ENCODE peak calls at places on chromosomes 5 and 9, in nine cellular contexts. R is CD4-positive, CD25-positive, alpha-beta regulatory T cell; O is tibial nerve; C is WERI-Rb-1; I is PC-9; A is K562; V is upper lobe of left lung; J is adrenal gland; M is neuronal stem cell. H is an unnamed sample.

GRCh38 chr5:176578391-176578808 is 29.3 kb downstream of the CDHR2 start:
- DNase-seq in R (peak; percentile 59), V (peak; percentile 71), I (peak; percentile 86), A (peak; percentile 80), M (peak; percentile 38), O (no peak), C (peak; percentile 92), J (peak; percentile 48), H (peak; percentile 84)

GRCh38 chr5:149264432-149265069 is 7.1 kb upstream of the AFAP1L1 start:
- DNase-seq in M (peak; percentile 23), V (peak; percentile 34), O (no peak), C (peak; percentile 59), J (no peak), A (peak; percentile 42), R (peak; percentile 71), I (peak; percentile 81), H (no peak)

GRCh38 chr5:82865625-82866024 is 211.6 kb downstream of the TMEM167A start:
- DNase-seq in I (no peak), C (no peak), V (no peak), R (no peak), M (no peak), O (no peak), A (no peak), J (no peak), H (no peak)

GRCh38 chr9:94870793-94871558 is 144.5 kb downstream of the AOPEP start:
- DNase-seq in O (no peak), C (no peak), R (peak; percentile 74), V (no peak), I (peak; percentile 91), A (no peak), M (no peak), J (no peak), H (no peak)

GRCh38 chr5:135386096-135386495 is 12.9 kb downstream of the MACROH2A1 start:
- DNase-seq in M (no peak), O (no peak), I (no peak), A (no peak), V (peak; percentile 49), J (no peak), R (no peak), C (no peak), H (no peak)

GRCh38 chr5:66436721-66437120 is 159.5 kb upstream of the MAST4 start:
- DNase-seq in R (peak; percentile 1), I (peak; percentile 2), M (no peak), C (peak; percentile 20), V (no peak), A (peak; percentile 16), O (no peak), J (no peak), H (no peak)

GRCh38 chr5:50663636-50664035 is 2.8 kb upstream of the PARP8 start:
- DNase-seq in C (no peak), I (no peak), O (no peak), M (no peak), A (no peak), J (peak; percentile 32), R (no peak), V (peak; percentile 76), H (no peak)

GRCh38 chr9:99140685-99141314 is 35.9 kb downstream of the TGFBR1 start:
- DNase-seq in A (peak; percentile 64), C (peak; percentile 59), J (peak; percentile 38), I (peak; percentile 34), O (no peak), R (peak; percentile 58), V (peak; percentile 39), M (peak; percentile 41), H (no peak)

GRCh38 chr9:128104171-128104618 is 23.3 kb downstream of the PTGES2 start:
- DNase-seq in J (peak; percentile 65), C (no peak), M (no peak), R (no peak), O (no peak), I (no peak), A (no peak), V (no peak), H (no peak)

GRCh38 chr9:82223442-82223841 is 234.9 kb downstream of the SPATA31D1 start:
- DNase-seq in V (no peak), O (no peak), C (no peak), I (no peak), A (no peak), R (no peak), M (no peak), J (no peak), H (no peak)

GRCh38 chr5:177043114-177043513 is 20.6 kb downstream of the ZNF346 start:
- DNase-seq in J (no peak), V (no peak), I (no peak), C (no peak), A (no peak), M (no peak), R (no peak), O (no peak), H (no peak)

GRCh38 chr5:153321478-153321877 is 169.0 kb upstream of the GRIA1 start:
- DNase-seq in A (no peak), V (no peak), R (no peak), O (no peak), M (no peak), J (no peak), C (no peak), I (no peak), H (no peak)

GRCh38 chr5:181191526-181192336 is 13.3 kb downstream of the TRIM7 start:
- DNase-seq in I (peak; percentile 97), R (peak; percentile 95), C (peak; percentile 85), A (peak; percentile 90), O (peak; percentile 93), M (peak; percentile 98), J (peak; percentile 93), V (peak; percentile 96), H (peak; percentile 96)

DNA sequence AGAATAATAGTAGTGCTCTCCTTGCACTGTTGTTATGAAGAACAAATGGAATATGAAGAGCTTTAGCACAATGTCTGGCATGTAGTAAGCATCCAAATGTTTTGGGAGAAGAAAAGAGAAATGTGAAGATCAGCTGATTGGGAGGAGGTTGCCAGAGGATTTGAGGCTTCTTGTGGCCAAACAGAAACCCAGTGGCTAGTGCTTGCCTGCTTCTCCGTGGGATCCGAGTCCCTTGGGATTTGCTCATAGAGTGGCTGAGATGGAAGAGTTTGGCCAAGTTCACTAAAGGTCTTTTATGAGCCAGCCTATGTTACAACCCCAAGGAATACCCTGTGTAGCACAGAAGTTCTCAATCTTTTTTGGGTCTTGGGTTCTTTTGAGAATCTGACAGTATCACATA is 86.0 kb downstream of the ANGPTL2 start:
- DNase-seq in M (no peak), C (no peak), A (no peak), R (no peak), J (no peak), V (no peak), O (no peak), I (no peak), H (no peak)
- H3K27ac ChIP-seq in M (no peak overlapping the region), C (no peak overlapping the region), A (no peak overlapping the region), R (no peak overlapping the region), J (peak overlapping the region; percentile 71), V (peak overlapping the region; percentile 56), O (peak overlapping the region; percentile 2), I (no peak overlapping the region), H (peak overlapping the region; percentile 85)

DNA sequence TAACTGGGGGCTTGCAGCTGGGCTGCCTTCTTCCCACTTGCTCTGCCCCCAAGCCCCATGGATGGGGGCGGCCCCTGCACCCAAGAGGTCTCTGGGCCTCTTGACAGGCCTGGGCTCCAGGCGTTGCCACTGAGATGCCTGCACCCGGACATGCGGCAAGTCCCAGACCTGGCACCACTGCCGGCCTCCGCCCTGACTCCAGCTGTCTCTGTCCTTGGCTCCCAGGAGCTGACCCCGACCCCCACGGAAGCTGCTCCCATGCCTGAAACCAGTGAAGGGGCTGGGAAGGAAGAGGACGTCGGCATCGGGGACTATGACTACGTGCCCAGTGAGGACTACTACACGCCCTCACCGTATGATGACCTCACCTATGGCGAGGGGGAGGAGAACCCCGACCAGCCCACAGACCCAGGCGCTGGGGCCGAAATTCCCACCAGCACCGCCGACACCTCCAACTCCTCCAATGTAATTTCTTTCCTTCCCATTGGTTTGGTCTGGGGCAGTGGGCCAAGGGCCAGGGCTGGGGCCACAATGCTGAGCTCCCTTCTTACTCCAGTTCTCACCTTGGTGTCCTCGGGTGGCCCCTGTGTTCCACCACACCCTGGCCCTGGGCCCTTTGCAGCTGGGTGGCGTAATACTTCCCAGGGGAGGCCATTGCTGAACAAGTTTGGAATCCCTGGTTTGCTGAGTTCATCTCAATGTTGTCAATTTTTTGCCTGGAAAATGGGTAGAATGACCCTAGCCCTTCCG is 88.6 kb downstream of the COL5A1 start:
- DNase-seq in O (peak; percentile 69), V (no peak), A (no peak), C (no peak), J (no peak), M (no peak), R (no peak), I (no peak), H (no peak)
- H3K36me3 ChIP-seq in O (peaks cover 48% of the 10 kb centered on the region), V (no peaks in the 10 kb centered on the region), A (no peaks in the 10 kb centered on the region), C (peaks cover 3% of the 10 kb centered on the region), J (no peaks in the 10 kb centered on the region), M (no peaks in the 10 kb centered on the region), R (no peaks in the 10 kb centered on the region), I (no peaks in the 10 kb centered on the region), H (no peaks in the 10 kb centered on the region)

GRCh38 chr5:16777432-16777831 is 158.7 kb downstream of the MYO10 start:
- DNase-seq in A (no peak), R (no peak), C (no peak), V (no peak), I (no peak), M (no peak), J (no peak), O (no peak), H (no peak)
- H3K27ac ChIP-seq in A (no peak overlapping the region), R (no peak overlapping the region), C (no peak overlapping the region), V (peak overlapping the region; percentile 46), I (no peak overlapping the region), M (no peak overlapping the region), J (no peak overlapping the region), O (no peak overlapping the region), H (no peak overlapping the region)

DNA sequence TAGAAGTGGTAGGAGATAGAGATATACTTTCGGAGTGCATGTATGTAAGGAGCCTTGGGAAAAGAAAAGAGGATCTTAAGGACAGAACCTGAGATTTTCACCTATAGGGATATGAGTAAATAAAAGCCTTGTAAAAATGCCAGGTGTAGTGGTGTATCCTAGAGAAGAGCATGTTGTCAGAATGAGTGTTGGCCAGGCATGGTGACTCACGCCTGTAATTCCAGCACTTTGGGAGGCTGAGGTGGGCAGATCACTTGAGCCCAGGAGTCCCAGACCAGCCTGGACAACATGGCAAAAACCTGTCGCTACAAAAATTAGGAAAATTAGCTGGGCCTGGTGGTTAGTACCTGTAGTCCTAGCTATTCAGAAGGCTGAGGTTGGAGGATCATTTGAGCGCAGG is 76.0 kb downstream of the IPO11 start:
- DNase-seq in R (no peak), I (no peak), V (no peak), M (no peak), J (no peak), A (no peak), O (no peak), C (no peak), H (no peak)
- H3K36me3 ChIP-seq in R (peaks cover 29% of the 10 kb centered on the region), I (no peaks in the 10 kb centered on the region), V (peaks cover 33% of the 10 kb centered on the region), M (peaks cover 5% of the 10 kb centered on the region), J (no peaks in the 10 kb centered on the region), A (peaks cover 68% of the 10 kb centered on the region), O (peaks cover 39% of the 10 kb centered on the region), C (peaks cover 14% of the 10 kb centered on the region), H (no peaks in the 10 kb centered on the region)

GRCh38 chr5:14869286-14870164 is 2.1 kb downstream of the ANKH start:
- DNase-seq in J (no peak), V (no peak), M (no peak), O (no peak), C (no peak), R (peak; percentile 53), I (no peak), A (no peak), H (no peak)
- H3K27ac ChIP-seq in J (no peak overlapping the region), V (no peak overlapping the region), M (no peak overlapping the region), O (no peak overlapping the region), C (peak overlapping the region; percentile 53), R (peak overlapping the region; percentile 72), I (no peak overlapping the region), A (no peak overlapping the region), H (no peak overlapping the region)